ENCODE peak calls at places on chromosomes 5 and 9, in nine cellular contexts. G is CD8-positive, alpha-beta memory T cell; Q is uterus; H is stomach; R is psoas muscle; E is PC-9; A is lower lobe of right lung; C is CD8-positive, alpha-beta T cell; T is neuronal stem cell. O is an unnamed sample.
A peak's percentile ranks its signal among the peaks of the same experiment; 100 is the strongest.

GRCh38 chr9:128384801-128385492 is 13.8 kb downstream of the URM1 start:
- DNase-seq in A (no peak), R (no peak), G (no peak), T (no peak), H (no peak), E (no peak), C (no peak), Q (no peak), O (no peak)

GRCh38 chr5:137344723-137345322 is 154.3 kb downstream of the SPOCK1 start:
- DNase-seq in E (no peak), Q (no peak), T (peak; percentile 35), R (no peak), H (peak; percentile 40), C (no peak), G (no peak), A (no peak), O (no peak)

GRCh38 chr9:87285183-87285582 is 212.5 kb upstream of the DAPK1 start:
- DNase-seq in R (no peak), A (no peak), E (no peak), H (peak; percentile 82), G (no peak), T (no peak), C (no peak), Q (no peak), O (no peak)

GRCh38 chr5:32173394-32174010 is 617 bp downstream of the GOLPH3 start:
- DNase-seq in C (peak; percentile 41), E (peak; percentile 80), T (no peak), Q (peak; percentile 68), R (peak; percentile 65), G (peak; percentile 24), A (peak; percentile 77), H (peak; percentile 77), O (peak; percentile 23)

GRCh38 chr9:134284741-134285140 is 41.5 kb upstream of the RXRA start:
- DNase-seq in T (no peak), G (no peak), C (no peak), H (no peak), E (no peak), R (no peak), Q (no peak), A (no peak), O (no peak)

GRCh38 chr9:80175286-80175906 is 603.6 kb downstream of the TLE4 start:
- DNase-seq in E (no peak), A (no peak), G (no peak), Q (no peak), T (peak; percentile 5), C (no peak), H (peak; percentile 39), R (no peak), O (no peak)

GRCh38 chr5:3660630-3661029 is 65.0 kb downstream of the IRX1 start:
- DNase-seq in Q (no peak), A (no peak), H (no peak), C (no peak), E (no peak), T (no peak), R (no peak), G (no peak), O (no peak)

GRCh38 chr9:95907794-95908193 is 32.3 kb downstream of the ERCC6L2 start:
- DNase-seq in C (no peak), R (no peak), H (no peak), Q (no peak), G (no peak), T (no peak), E (no peak), A (no peak), O (no peak)

GRCh38 chr9:135937521-135938489 is 23.4 kb downstream of the UBAC1 start:
- DNase-seq in C (no peak), Q (no peak), R (no peak), T (no peak), E (no peak), H (no peak), G (no peak), A (no peak), O (no peak)

GRCh38 chr9:89926691-89927220 is 321.9 kb downstream of the GADD45G start:
- DNase-seq in A (no peak), T (no peak), Q (no peak), C (no peak), G (no peak), R (no peak), E (no peak), H (peak; percentile 62), O (no peak)

GRCh38 chr5:111641533-111642230 is 115.3 kb downstream of the NREP start:
- DNase-seq in H (no peak), C (no peak), G (no peak), E (no peak), T (no peak), A (no peak), Q (no peak), R (no peak), O (no peak)

GRCh38 chr9:130220351-130220750 is 45.2 kb upstream of the HMCN2 start:
- DNase-seq in E (no peak), Q (peak; percentile 81), R (no peak), T (no peak), G (no peak), H (no peak), A (no peak), C (no peak), O (no peak)

GRCh38 chr9:33524431-33524947 is 438 bp downstream of the ANKRD18B start:
- DNase-seq in H (no peak), C (no peak), E (peak; percentile 2), R (no peak), Q (no peak), T (no peak), G (no peak), A (no peak), O (no peak)

GRCh38 chr5:128799945-128800344 is 165.3 kb upstream of the SLC27A6 start:
- DNase-seq in G (no peak), A (no peak), R (no peak), C (no peak), T (no peak), Q (no peak), H (no peak), E (no peak), O (no peak)

GRCh38 chr5:135174315-135175096 is 140.5 kb upstream of the PITX1 start:
- DNase-seq in R (no peak), G (no peak), T (no peak), E (no peak), H (no peak), C (no peak), A (no peak), Q (no peak), O (no peak)

GRCh38 chr5:83925321-83925877 is 204.7 kb upstream of the HAPLN1 start:
- DNase-seq in A (no peak), Q (no peak), H (no peak), G (no peak), E (no peak), T (no peak), R (no peak), C (no peak), O (no peak)

GRCh38 chr5:132268698-132269551 is 11.4 kb downstream of the PDLIM4 start:
- DNase-seq in C (no peak), Q (peak; percentile 49), A (no peak), E (no peak), G (no peak), H (no peak), R (peak; percentile 32), T (no peak), O (no peak)

GRCh38 chr9:74951725-74952151 is 974 bp downstream of the C9orf40 start:
- DNase-seq in Q (peak; percentile 23), A (peak; percentile 74), C (peak; percentile 50), E (peak; percentile 37), R (peak; percentile 35), T (peak; percentile 38), G (peak; percentile 38), H (peak; percentile 53), O (peak; percentile 37)

GRCh38 chr5:100900142-100900795 is 2.8 kb downstream of the ST8SIA4 start:
- DNase-seq in Q (peak; percentile 21), R (peak; percentile 27), T (peak; percentile 27), E (peak; percentile 13), H (peak; percentile 26), C (no peak), G (peak; percentile 8), A (peak; percentile 61), O (no peak)

GRCh38 chr5:37871023-37871815 is 31.4 kb upstream of the GDNF start:
- DNase-seq in H (no peak), E (no peak), T (no peak), A (no peak), C (no peak), Q (no peak), R (no peak), G (no peak), O (no peak)

GRCh38 chr5:36013182-36013581 is 22.0 kb upstream of the UGT3A1 start:
- DNase-seq in A (no peak), H (no peak), R (no peak), E (no peak), G (no peak), C (no peak), Q (no peak), T (no peak), O (no peak)
- H3K9me3 ChIP-seq in A (peaks cover 16% of the 10 kb centered on the region), H (no peaks in the 10 kb centered on the region), R (peaks cover 9% of the 10 kb centered on the region), E (no peaks in the 10 kb centered on the region), G (peaks cover 6% of the 10 kb centered on the region), C (peaks cover 5% of the 10 kb centered on the region), Q (no peaks in the 10 kb centered on the region), T (peaks cover 10% of the 10 kb centered on the region), O (no peaks in the 10 kb centered on the region)

DNA sequence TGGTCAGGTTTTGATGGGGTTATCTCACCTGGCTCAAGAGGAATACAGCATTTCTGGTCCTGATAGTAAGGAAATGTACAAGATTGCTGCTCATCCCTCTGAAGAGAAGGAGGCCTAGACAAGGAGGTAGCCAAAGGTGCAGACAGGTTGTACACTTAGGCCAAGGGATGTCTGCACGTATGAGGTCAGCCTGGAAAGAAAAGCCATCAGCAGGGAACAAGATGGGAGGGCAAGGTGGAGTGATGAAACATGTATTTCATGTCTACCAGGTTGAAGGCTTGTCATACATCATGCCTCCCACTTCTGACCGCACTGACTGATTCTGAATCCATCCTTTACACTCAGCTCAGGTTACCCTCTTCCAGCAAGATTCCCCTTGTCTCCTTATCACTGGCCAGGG is 296.8 kb upstream of the VLDLR start:
- DNase-seq in T (no peak), G (no peak), Q (no peak), H (no peak), E (no peak), A (no peak), C (no peak), R (no peak), O (no peak)
- H3K9me3 ChIP-seq in T (peaks cover 3% of the 10 kb centered on the region), G (no peaks in the 10 kb centered on the region), Q (no peaks in the 10 kb centered on the region), H (no peaks in the 10 kb centered on the region), E (no peaks in the 10 kb centered on the region), A (no peaks in the 10 kb centered on the region), C (no peaks in the 10 kb centered on the region), R (no peaks in the 10 kb centered on the region), O (no peaks in the 10 kb centered on the region)

GRCh38 chr5:252546-252945 is 18.9 kb upstream of the PDCD6 start:
- DNase-seq in G (no peak), E (no peak), A (no peak), R (no peak), H (no peak), C (no peak), Q (no peak), T (no peak), O (no peak)

GRCh38 chr5:257148-257547 is 14.3 kb upstream of the PDCD6 start:
- DNase-seq in E (no peak), A (no peak), R (no peak), T (no peak), C (no peak), Q (no peak), G (no peak), H (no peak), O (no peak)
- H3K9me3 ChIP-seq in E (no peaks in the 10 kb centered on the region), A (no peaks in the 10 kb centered on the region), R (no peaks in the 10 kb centered on the region), T (peaks cover 2% of the 10 kb centered on the region), C (no peaks in the 10 kb centered on the region), Q (no peaks in the 10 kb centered on the region), G (no peaks in the 10 kb centered on the region), H (no peaks in the 10 kb centered on the region), O (no peaks in the 10 kb centered on the region)

GRCh38 chr9:93750045-93750444 is 173.7 kb downstream of the PHF2 start:
- DNase-seq in R (no peak), A (no peak), G (no peak), C (no peak), H (no peak), T (no peak), Q (no peak), E (no peak), O (no peak)
- H3K9me3 ChIP-seq in R (peaks cover 36% of the 10 kb centered on the region), A (peaks cover 30% of the 10 kb centered on the region), G (peaks cover 18% of the 10 kb centered on the region), C (no peaks in the 10 kb centered on the region), H (peaks cover 22% of the 10 kb centered on the region), T (peaks cover 8% of the 10 kb centered on the region), Q (no peaks in the 10 kb centered on the region), E (peaks cover 3% of the 10 kb centered on the region), O (peaks cover 3% of the 10 kb centered on the region)